ENCODE peak calls at places on chromosomes 3 and 15, in six cellular contexts. F, P, I, R, E and C are unnamed samples. For H3K9me3, the result is how much of the 10 kb centered on the place peaks cover.

GRCh38 chr3:148866261-148866660 is 1.2 kb downstream of the CPA3 start:
- DNase-seq in F (no peak), P (no peak), I (no peak), R (no peak), E (no peak), C (no peak)

GRCh38 chr15:74314897-74315438 is 52.5 kb downstream of the CYP11A1 start:
- DNase-seq in F (peak), P (no peak), I (no peak), R (no peak), E (no peak), C (no peak)

GRCh38 chr3:52372822-52373504 is 56.8 kb downstream of the DNAH1 start:
- DNase-seq in F (no peak), P (peak), I (peak), R (no peak), E (peak), C (peak)

GRCh38 chr15:40762919-40763800 is 708 bp upstream of the GCHFR start:
- DNase-seq in F (no peak), P (peak), I (peak), R (peak), E (no peak), C (no peak)

GRCh38 chr15:74535388-74536084 is 5.5 kb upstream of the ARID3B start:
- DNase-seq in F (no peak), P (no peak), I (no peak), R (no peak), E (no peak), C (no peak)

GRCh38 chr3:17742837-17743659 is 617 bp upstream of the TBC1D5 start:
- DNase-seq in F (no peak), P (no peak), I (no peak), R (peak), E (no peak), C (no peak)

GRCh38 chr3:130838898-130839572 is 54.8 kb upstream of the ATP2C1 start:
- DNase-seq in F (no peak), P (no peak), I (no peak), R (no peak), E (no peak), C (no peak)

GRCh38 chr3:9732080-9732752 is 681 bp downstream of the BRPF1 start:
- DNase-seq in F (peak), P (no peak), I (peak), R (no peak), E (peak), C (no peak)

GRCh38 chr3:128488636-128488994 is 4.4 kb downstream of the GATA2 start:
- DNase-seq in F (no peak), P (no peak), I (no peak), R (peak), E (no peak), C (no peak)

GRCh38 chr3:48464713-48465221 is 18.2 kb downstream of the ATRIP start:
- DNase-seq in F (no peak), P (no peak), I (no peak), R (no peak), E (no peak), C (no peak)

GRCh38 chr15:69094124-69095030 is 66.1 kb upstream of the GLCE start:
- DNase-seq in F (no peak), P (no peak), I (no peak), R (peak), E (no peak), C (no peak)

GRCh38 chr3:42683875-42684593 is 1.3 kb upstream of the KLHL40 start:
- DNase-seq in F (no peak), P (peak), I (peak), R (no peak), E (no peak), C (no peak)

GRCh38 chr3:150467381-150467780 is 59.3 kb downstream of the TSC22D2 start:
- DNase-seq in F (no peak), P (no peak), I (no peak), R (no peak), E (no peak), C (no peak)

GRCh38 chr15:60374628-60375081 is 23.1 kb downstream of the ANXA2 start:
- DNase-seq in F (no peak), P (peak), I (no peak), R (no peak), E (no peak), C (no peak)

GRCh38 chr3:14784087-14784596 is 34.6 kb upstream of the FGD5 start:
- DNase-seq in F (no peak), P (no peak), I (no peak), R (peak), E (no peak), C (no peak)

GRCh38 chr3:67595424-67595823 is 59.0 kb downstream of the SUCLG2 start:
- DNase-seq in F (no peak), P (no peak), I (no peak), R (no peak), E (no peak), C (no peak)

GRCh38 chr3:42043116-42043796 is 47.9 kb upstream of the TRAK1 start:
- DNase-seq in F (no peak), P (no peak), I (peak), R (peak), E (no peak), C (no peak)

GRCh38 chr15:35810007-35810406 is 264.0 kb upstream of the DPH6 start:
- DNase-seq in F (no peak), P (no peak), I (no peak), R (peak), E (no peak), C (no peak)

GRCh38 chr3:115937054-115937453 is 313.7 kb downstream of the GAP43 start:
- DNase-seq in F (no peak), P (no peak), I (no peak), R (no peak), E (no peak), C (no peak)

GRCh38 chr3:83941990-83942710 is 1016.6 kb upstream of the CADM2 start:
- DNase-seq in F (no peak), P (no peak), I (no peak), R (no peak), E (no peak), C (no peak)

GRCh38 chr3:169232863-169233262 is 430.6 kb downstream of the MECOM start:
- DNase-seq in F (no peak), P (no peak), I (no peak), R (no peak), E (no peak), C (no peak)

GRCh38 chr15:81338422-81339007 is 14.6 kb upstream of the STARD5 start:
- DNase-seq in F (no peak), P (peak), I (peak), R (no peak), E (no peak), C (no peak)

GRCh38 chr15:88454867-88455810 is 12.0 kb downstream of the MRPL46 start:
- DNase-seq in F (no peak), P (no peak), I (peak), R (peak), E (peak), C (no peak)

GRCh38 chr3:40847571-40847992 is 322.8 kb downstream of the ZNF621 start:
- DNase-seq in F (no peak), P (no peak), I (peak), R (no peak), E (no peak), C (no peak)

GRCh38 chr15:25171856-25172687 is 217.3 kb downstream of the SNRPN start:
- DNase-seq in F (no peak), P (peak), I (peak), R (no peak), E (no peak), C (no peak)

GRCh38 chr15:63322541-63322940 is 45.1 kb downstream of the APH1B start:
- DNase-seq in F (no peak), P (no peak), I (peak), R (peak), E (no peak), C (no peak)

GRCh38 chr3:144363856-144364255 is 392.2 kb downstream of the DIPK2A start:
- DNase-seq in F (no peak), P (no peak), I (no peak), R (no peak), E (no peak), C (no peak)
- H3K9me3 ChIP-seq in F (under half), P (under half), I (under half), R (under half), E (under half), C (under half)

DNA sequence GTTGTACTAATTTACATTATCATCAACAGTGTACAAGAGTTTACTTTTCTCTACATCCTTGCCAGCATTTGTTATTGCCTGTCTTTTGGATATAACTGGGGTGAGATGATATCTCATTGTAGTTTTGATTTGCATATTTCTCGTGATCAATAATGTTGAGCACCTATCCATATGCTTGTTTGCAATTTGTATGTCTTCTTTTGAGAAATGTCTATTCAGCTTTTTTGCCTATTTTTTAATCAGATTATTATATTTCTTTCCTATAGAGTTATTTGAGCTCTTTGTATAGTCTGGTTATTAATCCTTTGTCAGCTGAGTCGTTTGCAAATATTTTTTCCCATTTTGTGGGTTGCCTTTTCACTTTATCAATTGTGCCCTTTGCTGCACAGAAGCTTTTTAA is 540.8 kb upstream of the SGO1 start:
- DNase-seq in F (no peak), P (no peak), I (no peak), R (no peak), E (no peak), C (no peak)
- H3K9me3 ChIP-seq in F (under half), P (under half), I (under half), R (under half), E (under half), C (under half)

DNA sequence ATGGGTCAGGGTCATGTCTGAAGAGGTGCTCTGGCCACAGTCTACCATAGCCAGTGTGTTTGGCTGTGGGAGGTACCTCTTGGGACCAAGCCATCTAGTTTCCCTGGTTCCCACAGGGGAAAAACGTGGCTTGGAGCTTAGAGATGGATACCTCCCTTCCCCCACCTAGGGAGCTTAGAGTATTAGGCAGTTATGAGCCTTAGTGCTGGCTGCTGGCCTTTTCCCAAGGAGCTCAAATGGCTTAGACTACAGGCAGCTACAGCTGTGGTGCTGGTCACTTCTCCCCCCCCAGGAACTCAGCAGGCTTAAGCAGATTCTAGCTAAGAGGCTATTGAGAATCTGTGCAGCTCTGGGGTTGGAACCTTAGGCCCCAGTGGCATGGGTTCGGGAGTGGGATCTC is 591.2 kb downstream of the NSUN3 start:
- DNase-seq in F (no peak), P (no peak), I (no peak), R (no peak), E (no peak), C (no peak)
- H3K9me3 ChIP-seq in F (under half), P (under half), I (under half), R (under half), E (under half), C (under half)

GRCh38 chr15:79307251-79307650 is 3.7 kb upstream of the TMED3 start:
- DNase-seq in F (no peak), P (no peak), I (no peak), R (no peak), E (no peak), C (no peak)
- H3K9me3 ChIP-seq in F (under half), P (under half), I (under half), R (under half), E (under half), C (under half)